ENCODE peak calls at places on chromosomes 16 and 17, in ten cellular contexts. P is heart left ventricle, J is heart right ventricle, Q is GM12865, T is fibroblast of the aortic adventitia, N is HCT116, B is fibroblast of pulmonary artery, I is psoas muscle, R is WERI-Rb-1, L is adrenal gland. F is an unnamed sample.
A peak's percentile ranks its signal among the peaks of the same experiment; 100 is the strongest.

GRCh38 chr17:5234645-5235576 is at the start of gene SCIMP:
- DNase-seq in R (no peak), P (peak; percentile 40), L (peak; percentile 37), J (no peak), B (no peak), I (no peak), N (no peak), T (no peak), Q (peak; percentile 91), F (peak; percentile 79)

GRCh38 chr16:31064882-31065461 is 9.1 kb downstream of the ZNF668 start:
- DNase-seq in I (peak; percentile 80), Q (no peak), N (no peak), J (peak; percentile 48), B (peak; percentile 90), L (peak; percentile 74), R (peak; percentile 91), T (peak; percentile 97), P (peak; percentile 62), F (no peak)

GRCh38 chr16:56781565-56781964 is 51.6 kb downstream of the NUP93 start:
- DNase-seq in N (no peak), Q (no peak), J (no peak), R (no peak), P (no peak), I (no peak), B (no peak), L (no peak), T (no peak), F (no peak)

GRCh38 chr17:32757963-32758362 is 119.0 kb downstream of the MYO1D start:
- DNase-seq in L (no peak), B (no peak), R (no peak), P (no peak), J (no peak), Q (no peak), N (no peak), T (no peak), I (no peak), F (no peak)

GRCh38 chr17:10034719-10035475 is 129.8 kb upstream of the RCVRN start:
- DNase-seq in N (no peak), L (no peak), I (no peak), Q (no peak), P (peak; percentile 46), R (no peak), T (no peak), B (no peak), J (no peak), F (no peak)

GRCh38 chr17:41500131-41500911 is 5.1 kb downstream of the KRT13 start:
- DNase-seq in J (no peak), T (peak; percentile 40), P (no peak), I (no peak), R (no peak), Q (no peak), N (peak; percentile 77), L (no peak), B (peak; percentile 47), F (no peak)

GRCh38 chr16:46713634-46714033 is 24.2 kb downstream of the ORC6 start:
- DNase-seq in T (no peak), L (no peak), N (no peak), P (no peak), Q (no peak), I (no peak), R (no peak), J (no peak), B (no peak), F (no peak)

GRCh38 chr16:5634781-5635180 is 537.2 kb upstream of the EEF2KMT start:
- DNase-seq in N (no peak), J (no peak), Q (peak; percentile 5), B (no peak), L (no peak), R (no peak), I (no peak), P (no peak), T (no peak), F (no peak)

GRCh38 chr16:734208-734980 is 6.4 kb downstream of the CIAO3 start:
- DNase-seq in Q (no peak), T (no peak), P (peak; percentile 19), L (no peak), I (no peak), J (peak; percentile 19), N (no peak), B (no peak), R (no peak), F (peak; percentile 13)

GRCh38 chr16:61105544-61105943 is 930.7 kb downstream of the CDH8 start:
- DNase-seq in R (no peak), L (no peak), P (no peak), Q (no peak), N (no peak), B (no peak), T (no peak), I (no peak), J (no peak), F (no peak)

GRCh38 chr16:16092925-16093624 is 130.2 kb downstream of the ABCC6 start:
- DNase-seq in N (no peak), P (no peak), L (peak; percentile 45), J (no peak), R (no peak), B (peak; percentile 48), Q (no peak), T (peak; percentile 20), I (no peak), F (no peak)

GRCh38 chr16:87099001-87099740 is 218.0 kb downstream of the C16orf95 start:
- DNase-seq in B (no peak), P (no peak), L (no peak), Q (no peak), J (no peak), N (no peak), I (no peak), T (no peak), R (no peak), F (no peak)

GRCh38 chr17:7295230-7296180 is 1.1 kb upstream of the YBX2 start:
- DNase-seq in T (no peak), L (no peak), R (no peak), P (no peak), B (no peak), J (no peak), N (no peak), Q (no peak), I (no peak), F (no peak)
- TF ChIP-seq CTCF in T (no peak), L (no peak), R (no peak), P (no peak), B (no peak), J (no peak), N (peak; percentile 9), Q (no peak), I (no peak), F (no peak)

DNA sequence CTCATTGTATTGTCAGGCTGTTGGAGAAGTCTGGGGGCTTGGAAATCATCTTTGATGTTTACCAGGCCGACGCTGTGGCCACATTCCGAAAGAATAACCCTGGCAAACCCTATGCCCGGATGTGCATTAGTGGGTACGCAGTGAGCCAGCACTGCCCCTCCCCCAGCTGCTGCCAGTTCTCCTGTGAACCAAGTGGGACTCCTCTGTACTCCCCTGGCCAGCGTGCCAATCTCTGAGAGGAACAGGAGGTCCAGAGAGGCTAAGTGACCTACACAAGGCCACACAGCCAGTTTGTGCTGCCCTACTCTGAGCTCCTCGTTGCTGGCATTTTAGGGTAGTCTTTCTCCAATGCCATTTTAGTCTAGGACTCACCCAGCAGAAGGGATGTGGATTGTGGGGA is 1.9 kb upstream of the LLGL2 start:
- DNase-seq in I (no peak), P (no peak), Q (no peak), N (no peak), L (no peak), R (no peak), B (no peak), T (no peak), J (no peak), F (no peak)
- H3K4me3 ChIP-seq in I (no peak overlapping the region), P (no peak overlapping the region), Q (no peak overlapping the region), N (no peak overlapping the region), L (no peak overlapping the region), R (no peak overlapping the region), B (no peak overlapping the region), T (no peak overlapping the region), J (no peak overlapping the region), F (no peak overlapping the region)

GRCh38 chr16:81585785-81586184 is 141.2 kb downstream of the CMIP start:
- DNase-seq in N (peak; percentile 64), B (no peak), P (no peak), Q (no peak), T (no peak), I (no peak), R (peak; percentile 15), L (no peak), J (no peak), F (no peak)
- TF ChIP-seq CTCF in N (peak; percentile 76), B (peak; percentile 32), P (no peak), Q (no peak), T (peak; percentile 8), I (no peak), R (peak; percentile 41), L (peak; percentile 14), J (peak; percentile 21), F (peak; percentile 5)

GRCh38 chr16:72787130-72787518 is 260.8 kb downstream of the ZFHX3 start:
- DNase-seq in P (no peak), L (no peak), T (no peak), I (no peak), J (no peak), Q (no peak), B (no peak), N (no peak), R (no peak), F (no peak)

GRCh38 chr16:72786606-72787005 is 261.3 kb downstream of the ZFHX3 start:
- DNase-seq in I (no peak), B (no peak), T (no peak), J (no peak), Q (no peak), N (no peak), L (no peak), P (no peak), R (no peak), F (no peak)

GRCh38 chr16:72789465-72789864 is 258.5 kb downstream of the ZFHX3 start:
- DNase-seq in T (no peak), I (no peak), J (no peak), P (no peak), B (no peak), R (no peak), N (no peak), L (no peak), Q (no peak), F (no peak)

GRCh38 chr16:72788269-72788809 is 259.6 kb downstream of the ZFHX3 start:
- DNase-seq in R (no peak), T (no peak), B (no peak), I (no peak), J (no peak), P (no peak), N (no peak), Q (no peak), L (no peak), F (no peak)

DNA sequence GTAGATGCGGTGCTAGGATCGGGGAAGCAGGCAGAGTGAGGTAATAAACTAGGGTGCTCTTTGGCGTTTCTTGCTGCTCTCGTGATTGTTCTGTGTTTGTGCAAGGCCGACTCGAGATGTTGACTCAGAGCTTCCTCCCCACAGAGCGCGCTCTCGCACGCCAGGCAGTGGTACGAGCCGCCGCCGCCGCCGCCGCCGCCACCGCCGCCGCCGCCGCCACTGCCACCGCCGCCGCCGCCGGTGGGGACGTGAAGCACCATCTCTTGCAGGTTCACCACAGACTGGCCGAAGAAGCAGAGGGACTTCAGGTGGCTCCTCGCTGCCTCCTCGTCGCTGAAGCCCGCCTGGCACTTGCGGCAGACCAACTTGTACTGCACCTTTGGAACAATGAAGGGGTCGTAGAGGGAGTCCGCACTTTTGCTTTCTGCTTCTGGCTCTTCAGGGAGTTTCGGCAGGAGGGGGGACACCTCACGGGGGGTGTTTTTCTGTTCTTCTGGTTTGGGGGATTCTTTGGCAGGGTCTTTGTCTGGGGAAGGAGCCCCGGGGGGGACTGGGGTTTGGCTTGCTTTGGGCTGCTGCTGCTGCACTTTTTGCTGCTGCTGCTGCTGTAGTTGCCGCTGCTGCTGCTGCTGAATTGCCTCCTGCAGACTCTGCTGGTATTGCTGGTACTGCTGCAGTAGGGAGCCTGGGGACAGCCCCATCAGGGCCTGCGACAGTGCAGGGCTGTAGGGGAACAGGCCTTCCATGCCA is 260.2 kb downstream of the ZFHX3 start:
- DNase-seq in J (peak; percentile 53), L (peak; percentile 90), Q (peak; percentile 79), B (peak; percentile 93), R (no peak), T (peak; percentile 53), P (no peak), I (peak; percentile 53), N (no peak), F (peak; percentile 40)
- H3K4me3 ChIP-seq in J (peak overlapping the region; percentile 21), L (no peak overlapping the region), Q (peak overlapping the region; percentile 43), B (peak overlapping the region; percentile 65), R (no peak overlapping the region), T (peak overlapping the region; percentile 51), P (peak overlapping the region; percentile 39), I (peak overlapping the region; percentile 50), N (no peak overlapping the region), F (peak overlapping the region; percentile 52)

F was measured in GM06990.